ENCODE peak calls at places on chromosomes 16 and 17, in five cellular contexts. O is endodermal cell, L is lung, V is trophoblast cell, W is stomach. P is an unnamed sample.

GRCh38 chr16:2874584-2875362 is 8.2 kb upstream of the FLYWCH2 start:
- DNase-seq in W (peak), O (peak), L (peak), V (peak), P (no peak)

GRCh38 chr17:6868579-6868978 is 37.0 kb upstream of the TEKT1 start:
- DNase-seq in O (no peak), V (peak), W (no peak), L (no peak), P (peak)

GRCh38 chr16:63361032-63361624 is 1324.9 kb upstream of the CDH8 start:
- DNase-seq in O (peak), V (peak), W (no peak), L (no peak), P (no peak)

GRCh38 chr17:57927048-57927723 is 28.0 kb downstream of the CUEDC1 start:
- DNase-seq in V (no peak), L (no peak), W (peak), O (peak), P (peak)

GRCh38 chr16:66475232-66475631 is 48.1 kb downstream of the BEAN1 start:
- DNase-seq in V (no peak), O (peak), L (no peak), W (no peak), P (no peak)

GRCh38 chr16:11499295-11500089 is 87.2 kb downstream of the LITAF start:
- DNase-seq in W (peak), V (no peak), O (peak), L (no peak), P (no peak)

GRCh38 chr17:45131616-45132301 is 556 bp downstream of the PLCD3 start:
- DNase-seq in L (no peak), O (peak), V (peak), W (peak), P (no peak)

GRCh38 chr17:59377410-59377809 is 46.0 kb downstream of the YPEL2 start:
- DNase-seq in V (no peak), O (no peak), L (no peak), W (no peak), P (no peak)

GRCh38 chr16:23365602-23366240 is 63.6 kb downstream of the SCNN1B start:
- DNase-seq in L (no peak), O (no peak), V (no peak), W (no peak), P (no peak)

GRCh38 chr16:29729116-29729521 is 16.7 kb downstream of the C16orf54 start:
- DNase-seq in L (no peak), W (no peak), V (peak), O (peak), P (no peak)

GRCh38 chr17:48997827-48998556 is 807 bp downstream of the IGF2BP1 start:
- DNase-seq in O (peak), V (peak), W (no peak), L (no peak), P (no peak)

GRCh38 chr17:46764709-46765401 is 53.6 kb downstream of the WNT3 start:
- DNase-seq in V (no peak), L (peak), O (peak), W (peak), P (no peak)

GRCh38 chr16:4225075-4225474 is 16.8 kb downstream of the SRL start:
- DNase-seq in O (no peak), L (no peak), W (no peak), V (no peak), P (no peak)

GRCh38 chr16:59478806-59479205 is 744.7 kb upstream of the GOT2 start:
- DNase-seq in O (no peak), W (no peak), V (no peak), L (no peak), P (no peak)

GRCh38 chr16:31200821-31201510 is 1.6 kb downstream of the PYCARD start:
- DNase-seq in W (no peak), O (no peak), V (peak), L (no peak), P (no peak)

GRCh38 chr16:70696368-70696767 is 10.5 kb upstream of the MTSS2 start:
- DNase-seq in O (no peak), W (no peak), V (no peak), L (no peak), P (no peak)

GRCh38 chr17:69423450-69423849 is 9.0 kb downstream of the MAP2K6 start:
- DNase-seq in L (no peak), W (no peak), V (no peak), O (no peak), P (no peak)

GRCh38 chr17:79804856-79805696 is 8.2 kb upstream of the CBX8 start:
- DNase-seq in L (no peak), V (no peak), W (no peak), O (no peak), P (no peak)

GRCh38 chr17:52105601-52106000 is 52.9 kb downstream of the CA10 start:
- DNase-seq in W (no peak), L (no peak), V (no peak), O (no peak), P (peak)

GRCh38 chr16:2146739-2147138 is 1.7 kb upstream of the RAB26 start:
- DNase-seq in W (no peak), L (no peak), V (no peak), O (peak), P (no peak)

GRCh38 chr17:82276951-82277350 is 3.5 kb upstream of the CSNK1D start:
- DNase-seq in V (peak), O (no peak), L (no peak), W (no peak), P (no peak)

GRCh38 chr17:76246080-76247066 is 6.1 kb upstream of the RNF157 start:
- DNase-seq in L (no peak), O (peak), V (peak), W (no peak), P (no peak)

GRCh38 chr17:63356275-63356905 is 89.7 kb downstream of the CYB561 start:
- DNase-seq in O (no peak), W (no peak), V (no peak), L (no peak), P (peak)

GRCh38 chr17:76414334-76415295 is 30.2 kb downstream of the SPHK1 start:
- DNase-seq in V (no peak), L (no peak), O (no peak), W (peak), P (no peak)

GRCh38 chr17:9370464-9370863 is 205.2 kb downstream of the STX8 start:
- DNase-seq in W (no peak), O (no peak), L (no peak), V (no peak), P (peak)

GRCh38 chr17:43454888-43455287 is 28.9 kb upstream of the DHX8 start:
- DNase-seq in W (no peak), L (no peak), O (no peak), V (no peak), P (no peak)

GRCh38 chr17:77449908-77450741 is 309.4 kb downstream of the SEC14L1 start:
- DNase-seq in L (no peak), O (peak), W (peak), V (no peak), P (no peak)
- H3K27ac ChIP-seq in L (peak), O (peak), W (peak), V (peak), P (peak)

GRCh38 chr16:89720520-89720858 is 209 bp downstream of the VPS9D1 start:
- DNase-seq in V (no peak), W (peak), O (peak), L (peak), P (no peak)

GRCh38 chr16:89721644-89722391 is 481 bp downstream of the ZNF276 start:
- DNase-seq in L (peak), W (peak), V (peak), O (no peak), P (no peak)

GRCh38 chr16:89722392-89723278 is 1.3 kb downstream of the ZNF276 start:
- DNase-seq in O (peak), L (peak), W (peak), V (no peak), P (peak)

GRCh38 chr16:89720859-89721643 is at the start of the genes VPS9D1 and ZNF276:
- DNase-seq in V (peak), O (peak), L (peak), W (peak), P (no peak)

GRCh38 chr16:89723279-89724250 is 2.2 kb downstream of the ZNF276 start:
- DNase-seq in L (no peak), O (no peak), V (no peak), W (peak), P (no peak)
- H3K27ac ChIP-seq in L (no peak), O (no peak), V (no peak), W (peak), P (peak)

DNA sequence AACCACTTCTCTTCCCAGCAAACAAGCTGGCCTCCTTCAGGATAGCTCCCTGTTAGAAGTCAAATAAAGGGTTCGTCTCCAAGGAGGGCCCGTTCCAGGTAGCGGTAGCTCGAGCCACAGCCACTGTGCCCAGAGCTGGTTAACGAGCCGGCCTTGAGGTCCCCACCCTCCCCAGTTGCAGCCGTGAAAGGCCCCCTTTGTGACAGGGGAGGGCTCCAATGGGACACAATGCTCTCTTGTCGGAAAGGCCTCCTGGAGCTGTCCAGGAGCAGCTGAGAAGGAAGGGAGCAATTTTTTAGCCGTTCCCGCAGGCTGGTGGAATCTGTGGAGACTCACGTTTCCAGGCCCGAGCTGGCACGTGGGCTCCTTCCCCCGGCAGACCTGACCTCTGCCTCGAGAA is 29.9 kb upstream of the FOXF1 start:
- DNase-seq in O (no peak), W (no peak), V (no peak), L (no peak), P (no peak)
- H3K27ac ChIP-seq in O (no peak), W (peak), V (no peak), L (no peak), P (no peak)

GRCh38 chr16:81836279-81837054 is 57.4 kb downstream of the PLCG2 start:
- DNase-seq in O (no peak), L (no peak), W (no peak), V (no peak), P (no peak)

GRCh38 chr16:81833751-81834150 is 54.7 kb downstream of the PLCG2 start:
- DNase-seq in V (peak), O (no peak), L (no peak), W (no peak), P (no peak)

GRCh38 chr16:81838794-81839193 is 59.7 kb downstream of the PLCG2 start:
- DNase-seq in W (no peak), O (no peak), V (no peak), L (no peak), P (peak)

GRCh38 chr16:81834868-81835267 is 55.8 kb downstream of the PLCG2 start:
- DNase-seq in V (no peak), W (no peak), L (no peak), O (no peak), P (no peak)

DNA sequence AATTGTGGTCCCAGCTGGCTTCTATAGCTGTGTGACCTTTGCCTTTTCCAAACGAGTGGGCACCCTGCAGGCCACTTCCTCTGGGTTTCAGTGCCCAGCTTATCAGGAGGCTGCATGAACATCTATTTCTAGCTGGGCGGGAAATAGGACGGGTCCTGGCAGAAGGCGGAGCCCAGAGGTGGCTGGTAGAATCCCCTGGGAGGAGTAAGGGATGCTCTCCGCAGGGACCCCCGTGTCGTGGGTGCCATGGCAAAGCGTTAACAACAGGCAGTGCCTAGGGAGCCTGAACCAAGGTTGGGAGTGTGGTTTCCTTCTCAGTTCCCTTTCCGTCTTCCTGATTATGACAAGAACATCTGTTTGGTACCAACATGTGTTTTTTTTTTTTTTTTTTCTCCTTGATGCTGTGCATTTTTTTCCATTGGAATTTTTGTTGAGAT is 58.2 kb downstream of the PLCG2 start:
- DNase-seq in O (no peak), V (no peak), L (no peak), W (no peak), P (no peak)
- H3K27ac ChIP-seq in O (no peak), V (no peak), L (no peak), W (no peak), P (no peak)

P was measured in epithelial cell of prostate.